ENCODE peak calls at places on chromosomes 6 and 20, in four cellular contexts. One of them, this sample, is unnamed.

GRCh38 chr20:36465109-36466080 is 75.9 kb upstream of the MYL9 start:
- DNase-seq in GM13977: no peak
- DNase-seq in HTR-8/SVneo: peak
- DNase-seq in hippocampal formation: no peak
- DNase-seq in this sample: no peak

GRCh38 chr20:9903048-9903651 is 64.3 kb upstream of the PAK5 start:
- DNase-seq in hippocampal formation: no peak
- DNase-seq in HTR-8/SVneo: no peak
- DNase-seq in GM13977: no peak
- DNase-seq in this sample: no peak

GRCh38 chr20:44648068-44648467 is 3.4 kb downstream of the ADA start:
- DNase-seq in hippocampal formation: no peak
- DNase-seq in HTR-8/SVneo: no peak
- DNase-seq in GM13977: no peak
- DNase-seq in this sample: no peak

GRCh38 chr6:117414770-117415169 is 11.0 kb downstream of the ROS1 start:
- DNase-seq in GM13977: no peak
- DNase-seq in hippocampal formation: no peak
- DNase-seq in HTR-8/SVneo: no peak
- DNase-seq in this sample: no peak

GRCh38 chr6:144195671-144196070 is 45.4 kb downstream of the STX11 start:
- DNase-seq in GM13977: no peak
- DNase-seq in HTR-8/SVneo: peak
- DNase-seq in hippocampal formation: no peak
- DNase-seq in this sample: no peak

GRCh38 chr20:31758521-31758920 is 19.4 kb downstream of the TPX2 start:
- DNase-seq in HTR-8/SVneo: no peak
- DNase-seq in hippocampal formation: no peak
- DNase-seq in GM13977: no peak
- DNase-seq in this sample: no peak

GRCh38 chr20:57323034-57323433 is 6.6 kb upstream of the SPO11 start:
- DNase-seq in hippocampal formation: no peak
- DNase-seq in HTR-8/SVneo: no peak
- DNase-seq in GM13977: no peak
- DNase-seq in this sample: no peak

GRCh38 chr20:64226686-64227576 is 28.6 kb upstream of the PCMTD2 start:
- DNase-seq in hippocampal formation: no peak
- DNase-seq in GM13977: no peak
- DNase-seq in HTR-8/SVneo: no peak
- DNase-seq in this sample: no peak

GRCh38 chr6:37202788-37203491 is 33.0 kb downstream of the PIM1 start:
- DNase-seq in GM13977: no peak
- DNase-seq in hippocampal formation: no peak
- DNase-seq in HTR-8/SVneo: no peak
- DNase-seq in this sample: no peak